ENCODE peak calls at places on chromosomes 5 and 9, in eight cellular contexts. P is neural progenitor cell; N is mammary epithelial cell; J is spleen; Q is left lung; F is GM23338; O is CD4-positive, CD25-positive, alpha-beta regulatory T cell; K is ovary. U is an unnamed sample. For H3K36me3, the result is how much of the 10 kb centered on the place peaks cover.

GRCh38 chr5:118310412-118310811 is 677.9 kb downstream of the DTWD2 start:
- DNase-seq in P (no peak), N (no peak), J (no peak), Q (no peak), F (no peak), O (no peak), K (no peak), U (no peak)

GRCh38 chr5:3010301-3010952 is 258.9 kb upstream of the IRX2 start:
- DNase-seq in P (no peak), N (peak), J (no peak), Q (no peak), F (no peak), O (no peak), K (no peak), U (no peak)

GRCh38 chr5:58543723-58544122 is 39.2 kb upstream of the RAB3C start:
- DNase-seq in P (no peak), N (peak), J (no peak), Q (no peak), F (no peak), O (no peak), K (no peak), U (no peak)

GRCh38 chr9:77013186-77013931 is 6.1 kb upstream of the FOXB2 start:
- DNase-seq in P (peak), N (no peak), J (no peak), Q (no peak), F (no peak), O (no peak), K (no peak), U (no peak)

GRCh38 chr9:117021881-117022280 is 334.8 kb downstream of the TRIM32 start:
- DNase-seq in P (no peak), N (no peak), J (no peak), Q (no peak), F (no peak), O (no peak), K (no peak), U (no peak)

GRCh38 chr5:181027452-181028031 is 12.5 kb upstream of the BTNL9 start:
- DNase-seq in P (no peak), N (no peak), J (no peak), Q (no peak), F (no peak), O (no peak), K (no peak), U (no peak)

GRCh38 chr5:35672995-35673394 is 55.3 kb downstream of the SPEF2 start:
- DNase-seq in P (no peak), N (no peak), J (no peak), Q (no peak), F (peak), O (no peak), K (no peak), U (peak)

GRCh38 chr9:127303830-127304229 is 39.3 kb downstream of the GARNL3 start:
- DNase-seq in P (no peak), N (no peak), J (no peak), Q (no peak), F (no peak), O (no peak), K (no peak), U (no peak)

GRCh38 chr5:31823477-31823876 is 184.5 kb downstream of the PDZD2 start:
- DNase-seq in P (no peak), N (no peak), J (no peak), Q (no peak), F (peak), O (no peak), K (no peak), U (no peak)

GRCh38 chr9:2481216-2481615 is 140.4 kb upstream of the VLDLR start:
- DNase-seq in P (no peak), N (no peak), J (no peak), Q (no peak), F (no peak), O (no peak), K (no peak), U (no peak)

GRCh38 chr5:171451421-171451820 is 32.0 kb downstream of the FGF18 start:
- DNase-seq in P (no peak), N (no peak), J (no peak), Q (peak), F (no peak), O (no peak), K (no peak), U (no peak)

GRCh38 chr5:147784596-147784995 is 2.1 kb upstream of the JAKMIP2 start:
- DNase-seq in P (no peak), N (no peak), J (no peak), Q (no peak), F (no peak), O (no peak), K (no peak), U (no peak)

GRCh38 chr5:176899296-176899891 is at the start of gene HK3:
- DNase-seq in P (no peak), N (no peak), J (no peak), Q (no peak), F (no peak), O (peak), K (no peak), U (no peak)
- H3K4me3 ChIP-seq in P (no peak), N (no peak), J (peak), Q (peak), F (no peak), O (no peak), K (no peak), U (no peak)

GRCh38 chr9:79371948-79372555 is 199.7 kb upstream of the TLE4 start:
- DNase-seq in P (no peak), N (no peak), J (no peak), Q (no peak), F (no peak), O (no peak), K (no peak), U (no peak)

GRCh38 chr9:79383096-79383495 is 188.7 kb upstream of the TLE4 start:
- DNase-seq in P (no peak), N (peak), J (no peak), Q (no peak), F (no peak), O (no peak), K (no peak), U (no peak)

GRCh38 chr9:79382044-79382443 is 189.7 kb upstream of the TLE4 start:
- DNase-seq in P (peak), N (no peak), J (no peak), Q (no peak), F (no peak), O (no peak), K (no peak), U (no peak)

GRCh38 chr9:79382468-79382867 is 189.3 kb upstream of the TLE4 start:
- DNase-seq in P (no peak), N (peak), J (no peak), Q (no peak), F (no peak), O (no peak), K (no peak), U (no peak)

GRCh38 chr9:79377315-79377855 is 194.4 kb upstream of the TLE4 start:
- DNase-seq in P (no peak), N (no peak), J (no peak), Q (no peak), F (no peak), O (no peak), K (no peak), U (no peak)
- H3K27ac ChIP-seq in P (peak), N (no peak), J (no peak), Q (no peak), F (no peak), O (no peak), K (no peak), U (no peak)

GRCh38 chr5:14486486-14486885 is 95.1 kb upstream of the OTULINL start:
- DNase-seq in P (no peak), N (no peak), J (no peak), Q (no peak), F (no peak), O (no peak), K (no peak), U (no peak)

GRCh38 chr5:14481299-14481799 is 100.2 kb upstream of the OTULINL start:
- DNase-seq in P (no peak), N (no peak), J (no peak), Q (no peak), F (no peak), O (no peak), K (no peak), U (no peak)

GRCh38 chr5:14487101-14487895 is 94.3 kb upstream of the OTULINL start:
- DNase-seq in P (no peak), N (no peak), J (no peak), Q (no peak), F (peak), O (no peak), K (no peak), U (no peak)

GRCh38 chr5:14487896-14488570 is 93.6 kb upstream of the OTULINL start:
- DNase-seq in P (no peak), N (no peak), J (no peak), Q (peak), F (peak), O (no peak), K (no peak), U (no peak)

DNA sequence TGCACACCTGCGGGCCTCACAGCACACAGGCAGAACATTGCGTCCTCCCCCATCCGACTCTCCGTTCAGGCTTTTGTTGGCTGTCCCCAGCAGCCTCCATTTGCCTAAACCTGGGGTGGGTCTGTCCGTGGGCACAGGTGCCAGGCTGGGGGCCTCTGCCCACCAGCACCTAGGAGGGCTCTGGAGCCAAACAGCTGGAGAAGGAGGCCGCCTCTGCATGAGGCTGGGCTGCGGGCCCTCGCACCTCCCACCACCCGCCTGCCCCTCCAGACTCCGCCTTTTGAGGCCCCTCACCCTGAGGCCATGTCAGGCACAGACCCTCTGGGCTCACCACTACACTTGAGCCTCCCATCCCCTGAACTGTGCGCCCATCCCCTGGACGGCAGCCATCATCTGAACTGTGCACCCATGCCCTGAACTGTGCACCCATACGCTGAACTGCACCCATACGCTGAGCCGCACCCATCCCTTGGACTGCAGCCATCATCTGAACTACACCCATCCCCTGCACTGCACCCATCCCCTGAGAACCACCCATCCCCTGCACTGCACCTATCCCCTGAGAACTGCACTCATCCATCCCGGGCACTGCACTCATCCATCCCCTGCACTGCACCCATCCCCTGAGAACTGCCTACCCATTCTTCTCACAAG is 98.0 kb upstream of the OTULINL start:
- DNase-seq in P (no peak), N (no peak), J (no peak), Q (no peak), F (no peak), O (no peak), K (no peak), U (no peak)
- H3K36me3 ChIP-seq in P (under half), N (under half), J (half or more), Q (under half), F (under half), O (under half), K (under half), U (under half)

GRCh38 chr5:120655828-120656435 is 191.8 kb downstream of the PRR16 start:
- DNase-seq in P (peak), N (peak), J (no peak), Q (no peak), F (peak), O (peak), K (no peak), U (no peak)
- H3K4me3 ChIP-seq in P (no peak), N (no peak), J (no peak), Q (no peak), F (no peak), O (no peak), K (no peak), U (no peak)